ENCODE peak calls at places on chromosome 16, in ten cellular contexts. W is activated T-helper 1 cell treated with Interleukin-2 at 50 U/mL for 16 hours, L is midbrain, Y is mucosa of descending colon, X is NCI-H1436, J is NCI-H2081, S is tibial artery, V is fibroblast of the conjunctiva, E is NCI-H446, B is DMS53. A is an unnamed sample.

GRCh38 chr16:63230383-63230782 is 1194.1 kb upstream of the CDH8 start:
- DNase-seq in B (no peak), W (no peak), J (no peak), L (no peak), V (no peak), E (no peak), Y (no peak), X (no peak), S (no peak), A (no peak)

GRCh38 chr16:68960910-68961309 is 117.6 kb downstream of the TANGO6 start:
- DNase-seq in J (no peak), B (no peak), W (no peak), L (no peak), E (no peak), X (no peak), Y (no peak), S (no peak), V (no peak), A (no peak)

GRCh38 chr16:86713021-86713631 is 134.8 kb downstream of the FOXL1 start:
- DNase-seq in J (no peak), Y (no peak), S (no peak), V (no peak), L (no peak), W (no peak), E (no peak), X (no peak), B (no peak), A (no peak)

GRCh38 chr16:15897386-15897785 is 9.0 kb upstream of the CEP20 start:
- DNase-seq in J (no peak), W (no peak), S (no peak), E (no peak), V (no peak), L (no peak), B (no peak), X (no peak), Y (no peak), A (no peak)

GRCh38 chr16:81315271-81316175 is 761 bp downstream of the GAN start:
- DNase-seq in J (peak; percentile 7), L (peak; percentile 22), S (peak; percentile 29), Y (peak; percentile 81), X (no peak), W (peak; percentile 15), V (no peak), B (peak; percentile 53), E (no peak), A (peak; percentile 27)

GRCh38 chr16:11395008-11395948 is 50.0 kb downstream of the RMI2 start:
- DNase-seq in J (no peak), E (no peak), X (no peak), B (no peak), W (no peak), L (no peak), S (no peak), V (no peak), Y (no peak), A (no peak)

GRCh38 chr16:396605-397004 is 394 bp upstream of the NME4 start:
- DNase-seq in B (peak; percentile 69), W (no peak), Y (peak; percentile 58), J (peak; percentile 45), X (peak; percentile 43), E (peak; percentile 52), V (no peak), S (no peak), L (peak; percentile 24), A (peak; percentile 71)

GRCh38 chr16:68954871-68955635 is 111.7 kb downstream of the TANGO6 start:
- DNase-seq in J (peak; percentile 65), W (no peak), X (no peak), B (no peak), S (no peak), Y (no peak), L (no peak), E (no peak), V (no peak), A (peak; percentile 77)

GRCh38 chr16:58032710-58033293 is 7.2 kb downstream of the MMP15 start:
- DNase-seq in J (no peak), B (no peak), W (no peak), S (no peak), L (peak; percentile 43), X (no peak), Y (no peak), V (no peak), E (no peak), A (peak; percentile 48)

GRCh38 chr16:55532227-55532626 is 23.4 kb downstream of the LPCAT2 start:
- DNase-seq in L (no peak), E (no peak), V (no peak), J (no peak), B (no peak), S (no peak), W (no peak), X (no peak), Y (no peak), A (no peak)

GRCh38 chr16:88681084-88681680 is 5.1 kb downstream of the SNAI3 start:
- DNase-seq in W (no peak), V (no peak), X (no peak), S (no peak), Y (peak; percentile 84), E (no peak), J (no peak), B (peak; percentile 86), L (no peak), A (no peak)

GRCh38 chr16:3610698-3611144 is 685 bp downstream of the SLX4 start:
- DNase-seq in L (no peak), W (no peak), E (no peak), J (no peak), V (no peak), B (peak; percentile 43), X (no peak), S (no peak), Y (no peak), A (peak; percentile 47)

GRCh38 chr16:25108054-25108453 is 3.5 kb upstream of the LCMT1 start:
- DNase-seq in W (no peak), S (no peak), V (no peak), Y (no peak), L (no peak), J (peak; percentile 4), B (peak; percentile 42), E (no peak), X (peak; percentile 4), A (peak; percentile 21)

GRCh38 chr16:56302506-56302905 is 111.2 kb downstream of the GNAO1 start:
- DNase-seq in V (no peak), B (no peak), J (no peak), X (no peak), Y (no peak), S (no peak), W (no peak), E (no peak), L (no peak), A (no peak)

GRCh38 chr16:11740567-11740966 is 2.1 kb downstream of the TXNDC11 start:
- DNase-seq in W (no peak), B (no peak), S (no peak), E (no peak), X (peak; percentile 38), J (no peak), L (no peak), V (no peak), Y (no peak), A (no peak)